ENCODE peak calls at places on chromosomes 2 and 18, in ten cellular contexts. One of them, this sample, is unnamed.

GRCh38 chr2:149076863-149077412 is 38.4 kb downstream of the LYPD6B start:
- DNase-seq in fibroblast of lung: peak; percentile 34
- DNase-seq in DND-41: no peak
- DNase-seq in IMR-90: no peak
- DNase-seq in GM23248: no peak
- DNase-seq in neural progenitor cell: peak; percentile 44
- DNase-seq in H9: peak; percentile 54
- DNase-seq in mammary epithelial cell: no peak
- DNase-seq in PC-3: no peak
- DNase-seq in endothelial cell of umbilical vein: no peak
- DNase-seq in this sample: no peak

GRCh38 chr18:24274822-24275221 is 122.8 kb downstream of the OSBPL1A start:
- DNase-seq in fibroblast of lung: no peak
- DNase-seq in DND-41: no peak
- DNase-seq in IMR-90: no peak
- DNase-seq in GM23248: no peak
- DNase-seq in neural progenitor cell: no peak
- DNase-seq in H9: no peak
- DNase-seq in mammary epithelial cell: no peak
- DNase-seq in PC-3: no peak
- DNase-seq in endothelial cell of umbilical vein: no peak
- DNase-seq in this sample: no peak

GRCh38 chr2:225254363-225254762 is 145.1 kb upstream of the NYAP2 start:
- DNase-seq in fibroblast of lung: no peak
- DNase-seq in DND-41: no peak
- DNase-seq in IMR-90: no peak
- DNase-seq in GM23248: no peak
- DNase-seq in neural progenitor cell: no peak
- DNase-seq in H9: no peak
- DNase-seq in mammary epithelial cell: no peak
- DNase-seq in PC-3: no peak
- DNase-seq in endothelial cell of umbilical vein: no peak
- DNase-seq in this sample: no peak

GRCh38 chr2:73131807-73132206 is 19.1 kb upstream of the RAB11FIP5 start:
- DNase-seq in fibroblast of lung: no peak
- DNase-seq in DND-41: no peak
- DNase-seq in IMR-90: no peak
- DNase-seq in GM23248: peak; percentile 66
- DNase-seq in neural progenitor cell: no peak
- DNase-seq in H9: no peak
- DNase-seq in mammary epithelial cell: no peak
- DNase-seq in PC-3: no peak
- DNase-seq in endothelial cell of umbilical vein: no peak
- DNase-seq in this sample: no peak

GRCh38 chr2:60312618-60313017 is 240.8 kb downstream of the BCL11A start:
- DNase-seq in fibroblast of lung: no peak
- DNase-seq in DND-41: no peak
- DNase-seq in IMR-90: no peak
- DNase-seq in GM23248: no peak
- DNase-seq in neural progenitor cell: no peak
- DNase-seq in H9: no peak
- DNase-seq in mammary epithelial cell: no peak
- DNase-seq in PC-3: no peak
- DNase-seq in endothelial cell of umbilical vein: no peak
- DNase-seq in this sample: no peak

GRCh38 chr2:204177977-204178522 is 241.5 kb downstream of the ICOS start:
- DNase-seq in fibroblast of lung: no peak
- DNase-seq in DND-41: peak; percentile 68
- DNase-seq in IMR-90: no peak
- DNase-seq in GM23248: peak; percentile 30
- DNase-seq in neural progenitor cell: peak; percentile 66
- DNase-seq in H9: peak; percentile 68
- DNase-seq in mammary epithelial cell: peak; percentile 9
- DNase-seq in PC-3: peak; percentile 47
- DNase-seq in endothelial cell of umbilical vein: peak; percentile 34
- DNase-seq in this sample: peak; percentile 59

GRCh38 chr2:206804326-206804725 is 38.9 kb downstream of the FASTKD2 start:
- DNase-seq in fibroblast of lung: peak; percentile 19
- DNase-seq in DND-41: no peak
- DNase-seq in IMR-90: no peak
- DNase-seq in GM23248: peak; percentile 17
- DNase-seq in neural progenitor cell: no peak
- DNase-seq in H9: peak; percentile 62
- DNase-seq in mammary epithelial cell: peak; percentile 4
- DNase-seq in PC-3: no peak
- DNase-seq in endothelial cell of umbilical vein: no peak
- DNase-seq in this sample: no peak

GRCh38 chr2:70304501-70304900 is 2.6 kb upstream of the FAM136A start:
- DNase-seq in fibroblast of lung: no peak
- DNase-seq in DND-41: no peak
- DNase-seq in IMR-90: no peak
- DNase-seq in GM23248: no peak
- DNase-seq in neural progenitor cell: no peak
- DNase-seq in H9: no peak
- DNase-seq in mammary epithelial cell: no peak
- DNase-seq in PC-3: no peak
- DNase-seq in endothelial cell of umbilical vein: no peak
- DNase-seq in this sample: no peak

GRCh38 chr2:160741271-160741670 is 247.7 kb upstream of the RBMS1 start:
- DNase-seq in fibroblast of lung: no peak
- DNase-seq in DND-41: no peak
- DNase-seq in IMR-90: no peak
- DNase-seq in GM23248: peak; percentile 42
- DNase-seq in neural progenitor cell: no peak
- DNase-seq in H9: no peak
- DNase-seq in mammary epithelial cell: no peak
- DNase-seq in PC-3: no peak
- DNase-seq in endothelial cell of umbilical vein: no peak
- DNase-seq in this sample: no peak

GRCh38 chr2:112706170-112706664 is 14.6 kb upstream of the NT5DC4 start:
- DNase-seq in fibroblast of lung: peak; percentile 97
- DNase-seq in DND-41: peak; percentile 86
- DNase-seq in IMR-90: peak; percentile 79
- DNase-seq in GM23248: peak; percentile 28
- DNase-seq in neural progenitor cell: no peak
- DNase-seq in H9: no peak
- DNase-seq in mammary epithelial cell: peak; percentile 90
- DNase-seq in PC-3: peak; percentile 41
- DNase-seq in endothelial cell of umbilical vein: no peak
- DNase-seq in this sample: no peak

GRCh38 chr2:37894601-37895000 is 30.5 kb upstream of the RMDN2 start:
- DNase-seq in fibroblast of lung: peak; percentile 56
- DNase-seq in DND-41: no peak
- DNase-seq in IMR-90: peak; percentile 23
- DNase-seq in GM23248: peak; percentile 65
- DNase-seq in neural progenitor cell: no peak
- DNase-seq in H9: no peak
- DNase-seq in mammary epithelial cell: no peak
- DNase-seq in PC-3: no peak
- DNase-seq in endothelial cell of umbilical vein: no peak
- DNase-seq in this sample: no peak

GRCh38 chr2:85167479-85167878 is 34.3 kb downstream of the TCF7L1 start:
- DNase-seq in fibroblast of lung: no peak
- DNase-seq in DND-41: no peak
- DNase-seq in IMR-90: no peak
- DNase-seq in GM23248: no peak
- DNase-seq in neural progenitor cell: no peak
- DNase-seq in H9: no peak
- DNase-seq in mammary epithelial cell: no peak
- DNase-seq in PC-3: no peak
- DNase-seq in endothelial cell of umbilical vein: no peak
- DNase-seq in this sample: no peak

GRCh38 chr2:148251993-148252392 is 231.1 kb downstream of the MBD5 start:
- DNase-seq in fibroblast of lung: no peak
- DNase-seq in DND-41: no peak
- DNase-seq in IMR-90: no peak
- DNase-seq in GM23248: no peak
- DNase-seq in neural progenitor cell: no peak
- DNase-seq in H9: no peak
- DNase-seq in mammary epithelial cell: no peak
- DNase-seq in PC-3: no peak
- DNase-seq in endothelial cell of umbilical vein: no peak
- DNase-seq in this sample: no peak

GRCh38 chr2:7835693-7836680 is 845.9 kb upstream of the ID2 start:
- DNase-seq in fibroblast of lung: no peak
- DNase-seq in DND-41: no peak
- DNase-seq in IMR-90: no peak
- DNase-seq in GM23248: no peak
- DNase-seq in neural progenitor cell: no peak
- DNase-seq in H9: no peak
- DNase-seq in mammary epithelial cell: no peak
- DNase-seq in PC-3: no peak
- DNase-seq in endothelial cell of umbilical vein: no peak
- DNase-seq in this sample: peak; percentile 96

GRCh38 chr2:78992807-78993517 is 32.5 kb upstream of the REG3G start:
- DNase-seq in fibroblast of lung: no peak
- DNase-seq in DND-41: no peak
- DNase-seq in IMR-90: no peak
- DNase-seq in GM23248: no peak
- DNase-seq in neural progenitor cell: peak; percentile 59
- DNase-seq in H9: peak; percentile 88
- DNase-seq in mammary epithelial cell: no peak
- DNase-seq in PC-3: no peak
- DNase-seq in endothelial cell of umbilical vein: no peak
- DNase-seq in this sample: no peak

GRCh38 chr2:85395912-85396475 is 14.2 kb downstream of the CAPG start:
- DNase-seq in fibroblast of lung: no peak
- DNase-seq in DND-41: no peak
- DNase-seq in IMR-90: no peak
- DNase-seq in GM23248: no peak
- DNase-seq in neural progenitor cell: no peak
- DNase-seq in H9: no peak
- DNase-seq in mammary epithelial cell: no peak
- DNase-seq in PC-3: no peak
- DNase-seq in endothelial cell of umbilical vein: no peak
- DNase-seq in this sample: no peak

GRCh38 chr18:49728542-49728941 is 84.8 kb downstream of the ACAA2 start:
- DNase-seq in fibroblast of lung: peak; percentile 20
- DNase-seq in DND-41: peak; percentile 37
- DNase-seq in IMR-90: no peak
- DNase-seq in GM23248: peak; percentile 66
- DNase-seq in neural progenitor cell: peak; percentile 66
- DNase-seq in H9: peak; percentile 82
- DNase-seq in mammary epithelial cell: peak; percentile 57
- DNase-seq in PC-3: peak; percentile 41
- DNase-seq in endothelial cell of umbilical vein: peak; percentile 54
- DNase-seq in this sample: peak; percentile 14

DNA sequence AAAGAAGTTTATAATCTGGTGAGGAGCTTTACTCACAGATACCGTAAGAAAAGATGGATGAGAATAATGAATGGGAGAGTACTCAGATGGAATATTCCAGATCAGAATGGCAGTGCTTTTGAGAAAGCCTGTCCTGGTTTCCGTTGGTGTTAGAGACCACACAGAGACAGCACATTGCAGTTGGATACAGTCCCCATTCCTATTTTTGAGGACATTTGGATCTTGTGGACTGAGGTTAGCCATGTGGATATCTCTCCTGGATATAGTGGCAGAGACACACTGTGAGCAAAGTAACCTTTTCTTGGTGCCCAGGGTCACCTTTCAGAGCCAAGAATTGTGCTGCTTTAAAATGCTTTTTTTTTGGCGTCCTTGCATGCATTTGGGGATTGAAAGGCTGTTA is 63.7 kb downstream of the TANC1 start:
- DNase-seq in fibroblast of lung: no peak
- DNase-seq in DND-41: no peak
- DNase-seq in IMR-90: no peak
- DNase-seq in GM23248: no peak
- DNase-seq in neural progenitor cell: no peak
- DNase-seq in H9: no peak
- DNase-seq in mammary epithelial cell: no peak
- DNase-seq in PC-3: no peak
- DNase-seq in endothelial cell of umbilical vein: no peak
- DNase-seq in this sample: no peak
- H4K20me1 ChIP-seq in fibroblast of lung: no peaks in the 10 kb centered on the region
- H4K20me1 ChIP-seq in DND-41: peaks cover 6% of the 10 kb centered on the region
- H4K20me1 ChIP-seq in IMR-90: peaks cover 7% of the 10 kb centered on the region
- H4K20me1 ChIP-seq in GM23248: no peaks in the 10 kb centered on the region
- H4K20me1 ChIP-seq in neural progenitor cell: peaks cover 13% of the 10 kb centered on the region
- H4K20me1 ChIP-seq in H9: no peaks in the 10 kb centered on the region
- H4K20me1 ChIP-seq in mammary epithelial cell: no peaks in the 10 kb centered on the region
- H4K20me1 ChIP-seq in PC-3: no peaks in the 10 kb centered on the region
- H4K20me1 ChIP-seq in endothelial cell of umbilical vein: no peaks in the 10 kb centered on the region
- H4K20me1 ChIP-seq in this sample: no peaks in the 10 kb centered on the region

GRCh38 chr18:63098014-63098981 is 221.3 kb downstream of the BCL2 start:
- DNase-seq in fibroblast of lung: no peak
- DNase-seq in DND-41: peak; percentile 94
- DNase-seq in IMR-90: no peak
- DNase-seq in GM23248: no peak
- DNase-seq in neural progenitor cell: no peak
- DNase-seq in H9: no peak
- DNase-seq in mammary epithelial cell: no peak
- DNase-seq in PC-3: no peak
- DNase-seq in endothelial cell of umbilical vein: no peak
- DNase-seq in this sample: peak; percentile 5
- H3K27ac ChIP-seq in fibroblast of lung: no peak overlapping the region
- H3K27ac ChIP-seq in DND-41: peak overlapping the region; percentile 95
- H3K27ac ChIP-seq in IMR-90: no peak overlapping the region
- H3K27ac ChIP-seq in GM23248: no peak overlapping the region
- H3K27ac ChIP-seq in neural progenitor cell: no peak overlapping the region
- H3K27ac ChIP-seq in H9: no peak overlapping the region
- H3K27ac ChIP-seq in mammary epithelial cell: no peak overlapping the region
- H3K27ac ChIP-seq in PC-3: no peak overlapping the region
- H3K27ac ChIP-seq in endothelial cell of umbilical vein: no peak overlapping the region
- H3K27ac ChIP-seq in this sample: no peak overlapping the region

GRCh38 chr18:11276678-11277077 is 127.3 kb upstream of the PIEZO2 start:
- DNase-seq in fibroblast of lung: no peak
- DNase-seq in DND-41: no peak
- DNase-seq in IMR-90: no peak
- DNase-seq in GM23248: no peak
- DNase-seq in neural progenitor cell: no peak
- DNase-seq in H9: no peak
- DNase-seq in mammary epithelial cell: no peak
- DNase-seq in PC-3: no peak
- DNase-seq in endothelial cell of umbilical vein: no peak
- DNase-seq in this sample: no peak
- H3K9me3 ChIP-seq in fibroblast of lung: no peaks in the 10 kb centered on the region
- H3K9me3 ChIP-seq in DND-41: peaks cover 3% of the 10 kb centered on the region
- H3K9me3 ChIP-seq in IMR-90: no peaks in the 10 kb centered on the region
- H3K9me3 ChIP-seq in GM23248: no peaks in the 10 kb centered on the region
- H3K9me3 ChIP-seq in neural progenitor cell: no peaks in the 10 kb centered on the region
- H3K9me3 ChIP-seq in H9: no peaks in the 10 kb centered on the region
- H3K9me3 ChIP-seq in mammary epithelial cell: peaks cover 6% of the 10 kb centered on the region
- H3K9me3 ChIP-seq in PC-3: no peaks in the 10 kb centered on the region
- H3K9me3 ChIP-seq in endothelial cell of umbilical vein: no peaks in the 10 kb centered on the region
- H3K9me3 ChIP-seq in this sample: no peaks in the 10 kb centered on the region

GRCh38 chr2:44928660-44929471 is 12.6 kb upstream of the SIX3 start:
- DNase-seq in fibroblast of lung: no peak
- DNase-seq in DND-41: no peak
- DNase-seq in IMR-90: no peak
- DNase-seq in GM23248: peak; percentile 34
- DNase-seq in neural progenitor cell: peak; percentile 75
- DNase-seq in H9: peak; percentile 57
- DNase-seq in mammary epithelial cell: peak; percentile 14
- DNase-seq in PC-3: no peak
- DNase-seq in endothelial cell of umbilical vein: no peak
- DNase-seq in this sample: no peak
- H4K20me1 ChIP-seq in fibroblast of lung: no peaks in the 10 kb centered on the region
- H4K20me1 ChIP-seq in DND-41: no peaks in the 10 kb centered on the region
- H4K20me1 ChIP-seq in IMR-90: no peaks in the 10 kb centered on the region
- H4K20me1 ChIP-seq in GM23248: no peaks in the 10 kb centered on the region
- H4K20me1 ChIP-seq in neural progenitor cell: peaks cover 81% of the 10 kb centered on the region
- H4K20me1 ChIP-seq in H9: no peaks in the 10 kb centered on the region
- H4K20me1 ChIP-seq in mammary epithelial cell: no peaks in the 10 kb centered on the region
- H4K20me1 ChIP-seq in PC-3: no peaks in the 10 kb centered on the region
- H4K20me1 ChIP-seq in endothelial cell of umbilical vein: no peaks in the 10 kb centered on the region
- H4K20me1 ChIP-seq in this sample: no peaks in the 10 kb centered on the region

GRCh38 chr18:6414723-6415362 is at the start of gene L3MBTL4:
- DNase-seq in fibroblast of lung: no peak
- DNase-seq in DND-41: no peak
- DNase-seq in IMR-90: no peak
- DNase-seq in GM23248: peak; percentile 6
- DNase-seq in neural progenitor cell: peak; percentile 53
- DNase-seq in H9: peak; percentile 52
- DNase-seq in mammary epithelial cell: peak; percentile 21
- DNase-seq in PC-3: peak; percentile 14
- DNase-seq in endothelial cell of umbilical vein: no peak
- DNase-seq in this sample: no peak
- H3K27ac ChIP-seq in fibroblast of lung: no peak within 1 kb of the TSS
- H3K27ac ChIP-seq in DND-41: no peak within 1 kb of the TSS
- H3K27ac ChIP-seq in IMR-90: no peak within 1 kb of the TSS
- H3K27ac ChIP-seq in GM23248: no peak within 1 kb of the TSS
- H3K27ac ChIP-seq in neural progenitor cell: no peak within 1 kb of the TSS
- H3K27ac ChIP-seq in H9: no peak within 1 kb of the TSS
- H3K27ac ChIP-seq in mammary epithelial cell: no peak within 1 kb of the TSS
- H3K27ac ChIP-seq in PC-3: no peak within 1 kb of the TSS
- H3K27ac ChIP-seq in endothelial cell of umbilical vein: no peak within 1 kb of the TSS
- H3K27ac ChIP-seq in this sample: no peak within 1 kb of the TSS